ENCODE peak calls at places on chromosomes 2 and 18, in nine cellular contexts. Y is hypothalamus; C is AG08395; U is IMR-90; Z is activated CD8-positive, alpha-beta T cell treated with anti-CD3 and anti-CD28 coated beads, Interleukin-2, amount 10 ng/mL, durations not matched to agents 7 days and 5 days; E is endodermal cell; B is iris pigment epithelial cell; S is HT-29; N is NCI-H1436. D is an unnamed sample.

GRCh38 chr18:54043484-54044256 is 180.8 kb downstream of the MBD2 start:
- DNase-seq in Y (no peak), C (no peak), U (no peak), Z (no peak), E (no peak), B (peak), S (no peak), N (no peak), D (no peak)

GRCh38 chr2:217338306-217338916 is 478.5 kb upstream of the TNP1 start:
- DNase-seq in Y (no peak), C (peak), U (peak), Z (no peak), E (no peak), B (peak), S (no peak), N (no peak), D (no peak)

GRCh38 chr2:41763091-41763490 is 284.7 kb upstream of the PKDCC start:
- DNase-seq in Y (no peak), C (no peak), U (no peak), Z (no peak), E (no peak), B (no peak), S (no peak), N (no peak), D (no peak)

GRCh38 chr18:48036641-48037421 is 106.4 kb upstream of the SMAD2 start:
- DNase-seq in Y (no peak), C (no peak), U (no peak), Z (no peak), E (peak), B (no peak), S (no peak), N (no peak), D (no peak)

GRCh38 chr2:162731917-162732804 is 106.4 kb downstream of the KCNH7 start:
- DNase-seq in Y (no peak), C (no peak), U (no peak), Z (no peak), E (no peak), B (no peak), S (peak), N (peak), D (no peak)

GRCh38 chr2:64945973-64946736 is 43.0 kb upstream of the SLC1A4 start:
- DNase-seq in Y (no peak), C (peak), U (peak), Z (peak), E (no peak), B (peak), S (no peak), N (no peak), D (peak)

GRCh38 chr2:80365762-80366161 is 61.2 kb upstream of the LRRTM1 start:
- DNase-seq in Y (no peak), C (no peak), U (no peak), Z (no peak), E (no peak), B (no peak), S (no peak), N (no peak), D (no peak)

GRCh38 chr2:147659051-147659450 is 185.8 kb upstream of the ACVR2A start:
- DNase-seq in Y (no peak), C (no peak), U (peak), Z (no peak), E (no peak), B (no peak), S (no peak), N (no peak), D (no peak)

GRCh38 chr2:23691576-23691975 is 235.3 kb downstream of the ATAD2B start:
- DNase-seq in Y (no peak), C (no peak), U (no peak), Z (no peak), E (no peak), B (no peak), S (no peak), N (no peak), D (no peak)

GRCh38 chr2:127675335-127676261 is at the start of gene LIMS2:
- DNase-seq in Y (no peak), C (peak), U (peak), Z (no peak), E (peak), B (no peak), S (no peak), N (no peak), D (no peak)

GRCh38 chr18:76437011-76437410 is 58.0 kb downstream of the ZNF516 start:
- DNase-seq in Y (no peak), C (no peak), U (no peak), Z (no peak), E (peak), B (no peak), S (no peak), N (no peak), D (no peak)

GRCh38 chr2:199470672-199471442 is 13.1 kb upstream of the SATB2 start:
- DNase-seq in Y (no peak), C (no peak), U (no peak), Z (no peak), E (peak), B (no peak), S (no peak), N (no peak), D (no peak)

GRCh38 chr2:45578056-45578843 is 32.8 kb downstream of the SRBD1 start:
- DNase-seq in Y (no peak), C (peak), U (peak), Z (peak), E (peak), B (peak), S (peak), N (no peak), D (no peak)

GRCh38 chr18:63198868-63199742 is 120.5 kb downstream of the BCL2 start:
- DNase-seq in Y (no peak), C (no peak), U (no peak), Z (no peak), E (no peak), B (no peak), S (no peak), N (no peak), D (no peak)

GRCh38 chr2:222280795-222281194 is 18.0 kb downstream of the PAX3 start:
- DNase-seq in Y (no peak), C (peak), U (no peak), Z (no peak), E (no peak), B (no peak), S (no peak), N (no peak), D (no peak)

D was measured in activated naive CD4-positive, alpha-beta T cell.